ENCODE peak calls at places on chromosome 21, in six cellular contexts. X, A, C, W, U and S are unnamed samples. For H3K9me3, the result is how much of the 10 kb centered on the place peaks cover.

GRCh38 chr21:45857761-45858160 is 123.8 kb upstream of the COL6A1 start:
- DNase-seq in X (no peak), A (no peak), C (no peak), W (no peak), U (peak), S (no peak)

GRCh38 chr21:34345892-34346291 is 17.9 kb upstream of the KCNE2 start:
- DNase-seq in X (no peak), A (peak), C (no peak), W (no peak), U (no peak), S (no peak)

GRCh38 chr21:28212056-28212455 is 780.6 kb downstream of the LTN1 start:
- DNase-seq in X (no peak), A (no peak), C (no peak), W (peak), U (no peak), S (no peak)

GRCh38 chr21:31693222-31693621 is 33.7 kb downstream of the SOD1 start:
- DNase-seq in X (no peak), A (no peak), C (no peak), W (no peak), U (no peak), S (no peak)

GRCh38 chr21:45040739-45041138 is 33.6 kb upstream of the ADARB1 start:
- DNase-seq in X (no peak), A (no peak), C (no peak), W (no peak), U (no peak), S (no peak)

GRCh38 chr21:46182548-46183336 is 1.5 kb downstream of the SPATC1L start:
- DNase-seq in X (no peak), A (no peak), C (peak), W (no peak), U (no peak), S (no peak)

GRCh38 chr21:43375827-43376795 is 50.8 kb downstream of the SIK1 start:
- DNase-seq in X (no peak), A (no peak), C (peak), W (no peak), U (peak), S (no peak)

GRCh38 chr21:46095814-46096595 is 1.9 kb upstream of the COL6A2 start:
- DNase-seq in X (no peak), A (no peak), C (no peak), W (no peak), U (peak), S (no peak)

GRCh38 chr21:46193829-46194373 is 9.6 kb upstream of the SPATC1L start:
- DNase-seq in X (no peak), A (no peak), C (peak), W (no peak), U (no peak), S (no peak)

GRCh38 chr21:46084041-46084561 is 13.8 kb upstream of the COL6A2 start:
- DNase-seq in X (no peak), A (no peak), C (no peak), W (no peak), U (peak), S (no peak)

GRCh38 chr21:25573409-25574206 is 33.7 kb downstream of the MRPL39 start:
- DNase-seq in X (peak), A (peak), C (no peak), W (peak), U (no peak), S (peak)

GRCh38 chr21:31576428-31576827 is 83.1 kb upstream of the SOD1 start:
- DNase-seq in X (no peak), A (no peak), C (no peak), W (peak), U (no peak), S (no peak)

GRCh38 chr21:43696214-43696613 is 22.7 kb upstream of the PDXK start:
- DNase-seq in X (no peak), A (no peak), C (no peak), W (no peak), U (no peak), S (no peak)

GRCh38 chr21:15687208-15687607 is 42.6 kb upstream of the USP25 start:
- DNase-seq in X (no peak), A (no peak), C (no peak), W (peak), U (no peak), S (no peak)

GRCh38 chr21:38916214-38916964 is 110.7 kb downstream of the ETS2 start:
- DNase-seq in X (no peak), A (no peak), C (no peak), W (no peak), U (no peak), S (no peak)

GRCh38 chr21:46155514-46156377 is at the start of gene FTCD:
- DNase-seq in X (no peak), A (no peak), C (peak), W (no peak), U (no peak), S (no peak)

GRCh38 chr21:44482581-44483287 is 27.4 kb downstream of the LRRC3 start:
- DNase-seq in X (no peak), A (no peak), C (no peak), W (no peak), U (no peak), S (no peak)

GRCh38 chr21:25555492-25555891 is 51.8 kb downstream of the MRPL39 start:
- DNase-seq in X (no peak), A (no peak), C (no peak), W (no peak), U (no peak), S (no peak)

GRCh38 chr21:40840441-40840840 is 6.5 kb downstream of the DSCAM start:
- DNase-seq in X (no peak), A (no peak), C (no peak), W (peak), U (no peak), S (no peak)

GRCh38 chr21:45366931-45367401 is 38.0 kb upstream of the COL18A1 start:
- DNase-seq in X (no peak), A (peak), C (peak), W (peak), U (peak), S (no peak)

GRCh38 chr21:44054710-44055109 is 42.6 kb downstream of the TRAPPC10 start:
- DNase-seq in X (no peak), A (no peak), C (no peak), W (peak), U (no peak), S (no peak)

GRCh38 chr21:33229776-33230517 is at the start of gene IFNAR2:
- DNase-seq in X (peak), A (no peak), C (peak), W (peak), U (peak), S (peak)

GRCh38 chr21:41763398-41763931 is 3.4 kb downstream of the RIPK4 start:
- DNase-seq in X (no peak), A (no peak), C (no peak), W (no peak), U (no peak), S (no peak)

GRCh38 chr21:40769231-40769630 is 77.7 kb downstream of the DSCAM start:
- DNase-seq in X (no peak), A (no peak), C (no peak), W (no peak), U (no peak), S (no peak)

GRCh38 chr21:37821791-37822450 is 94.3 kb downstream of the KCNJ6 start:
- DNase-seq in X (no peak), A (no peak), C (no peak), W (no peak), U (no peak), S (no peak)

GRCh38 chr21:29121759-29122158 is 8.7 kb upstream of the MAP3K7CL start:
- DNase-seq in X (peak), A (no peak), C (no peak), W (no peak), U (no peak), S (no peak)

GRCh38 chr21:33117268-33117888 is 47.4 kb downstream of the OLIG1 start:
- DNase-seq in X (no peak), A (no peak), C (no peak), W (no peak), U (no peak), S (no peak)

GRCh38 chr21:27779604-27780003 is 812.7 kb upstream of the ADAMTS5 start:
- DNase-seq in X (no peak), A (no peak), C (no peak), W (no peak), U (no peak), S (no peak)

GRCh38 chr21:26164311-26164710 is 6.3 kb downstream of the APP start:
- DNase-seq in X (no peak), A (no peak), C (no peak), W (no peak), U (no peak), S (no peak)

GRCh38 chr21:20646431-20646830 is 351.8 kb upstream of the NCAM2 start:
- DNase-seq in X (no peak), A (no peak), C (peak), W (no peak), U (peak), S (no peak)

GRCh38 chr21:20645344-20645743 is 352.9 kb upstream of the NCAM2 start:
- DNase-seq in X (no peak), A (no peak), C (no peak), W (no peak), U (no peak), S (no peak)

GRCh38 chr21:20644552-20644951 is 353.7 kb upstream of the NCAM2 start:
- DNase-seq in X (no peak), A (no peak), C (no peak), W (no peak), U (no peak), S (no peak)

GRCh38 chr21:20649231-20649630 is 349.0 kb upstream of the NCAM2 start:
- DNase-seq in X (no peak), A (no peak), C (no peak), W (no peak), U (no peak), S (no peak)

GRCh38 chr21:20647603-20648002 is 350.6 kb upstream of the NCAM2 start:
- DNase-seq in X (no peak), A (no peak), C (no peak), W (peak), U (no peak), S (no peak)
- H3K9me3 ChIP-seq in X (under half), A (under half), C (under half), W (under half), U (under half), S (under half)

DNA sequence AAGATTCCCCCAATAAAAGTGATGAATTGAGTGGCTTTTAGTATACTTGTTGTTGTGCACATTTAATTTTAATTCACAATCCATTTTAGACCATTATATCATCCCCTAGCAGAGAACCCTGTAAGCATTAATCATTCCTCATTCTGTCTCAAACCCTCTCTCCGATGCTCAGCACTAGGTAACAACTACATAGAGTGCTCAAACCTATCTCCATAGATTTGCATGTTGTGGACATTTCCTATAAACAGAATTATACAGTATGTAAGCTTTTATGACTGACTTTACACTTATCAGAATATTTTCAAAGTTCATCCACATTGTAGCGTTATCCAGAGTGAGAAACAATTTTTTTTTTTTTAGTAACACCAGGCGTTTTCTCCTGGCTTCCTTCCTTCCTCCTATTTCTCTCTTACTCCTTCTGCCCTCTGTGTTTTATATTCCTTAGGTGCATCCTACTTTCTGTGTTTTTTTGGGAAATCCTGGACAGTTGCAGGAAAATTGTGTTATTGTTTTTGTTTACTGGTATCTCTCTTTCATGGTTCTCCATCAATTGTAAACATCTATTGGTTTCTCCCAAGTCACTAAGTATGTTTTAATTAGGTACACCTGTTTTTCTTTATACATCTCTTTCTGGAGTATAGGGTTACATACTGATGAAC is 1528.0 kb upstream of the TPTE start:
- DNase-seq in X (no peak), A (no peak), C (no peak), W (no peak), U (no peak), S (no peak)
- H3K9me3 ChIP-seq in X (half or more), A (under half), C (under half), W (under half), U (under half), S (under half)

GRCh38 chr21:10430007-10430406 is 91.4 kb upstream of the TPTE start:
- DNase-seq in X (no peak), A (no peak), C (no peak), W (no peak), U (no peak), S (no peak)
- H3K9me3 ChIP-seq in X (half or more), A (under half), C (under half), W (under half), U (under half), S (under half)

DNA sequence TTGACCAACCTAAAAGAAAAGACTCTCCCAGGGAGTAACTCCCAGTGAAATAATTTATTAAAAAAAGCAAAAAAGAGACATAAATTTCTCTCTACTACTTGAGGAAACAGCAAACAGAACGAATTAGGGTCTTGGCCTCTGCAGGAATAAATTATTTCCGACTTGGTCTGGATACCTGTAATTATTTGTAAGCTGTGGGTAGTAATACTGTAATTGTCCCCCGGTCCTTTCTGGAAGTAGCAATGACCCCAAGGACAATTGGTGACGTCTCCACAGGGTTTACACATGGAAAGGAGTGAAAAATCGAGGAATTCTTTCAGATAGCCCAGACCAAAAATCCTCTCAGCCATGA is 3.7 kb upstream of the SIM2 start:
- DNase-seq in X (no peak), A (no peak), C (no peak), W (no peak), U (no peak), S (no peak)
- H3K9me3 ChIP-seq in X (under half), A (under half), C (under half), W (under half), U (under half), S (under half)

GRCh38 chr21:9735421-9735961 is 785.9 kb upstream of the TPTE start:
- DNase-seq in X (no peak), A (no peak), C (peak), W (no peak), U (peak), S (no peak)

GRCh38 chr21:9741343-9741742 is 780.0 kb upstream of the TPTE start:
- DNase-seq in X (no peak), A (no peak), C (no peak), W (no peak), U (no peak), S (no peak)

GRCh38 chr21:9739240-9739639 is 782.1 kb upstream of the TPTE start:
- DNase-seq in X (no peak), A (no peak), C (no peak), W (no peak), U (peak), S (no peak)

GRCh38 chr21:9737871-9738520 is 783.4 kb upstream of the TPTE start:
- DNase-seq in X (no peak), A (no peak), C (no peak), W (no peak), U (no peak), S (no peak)

DNA sequence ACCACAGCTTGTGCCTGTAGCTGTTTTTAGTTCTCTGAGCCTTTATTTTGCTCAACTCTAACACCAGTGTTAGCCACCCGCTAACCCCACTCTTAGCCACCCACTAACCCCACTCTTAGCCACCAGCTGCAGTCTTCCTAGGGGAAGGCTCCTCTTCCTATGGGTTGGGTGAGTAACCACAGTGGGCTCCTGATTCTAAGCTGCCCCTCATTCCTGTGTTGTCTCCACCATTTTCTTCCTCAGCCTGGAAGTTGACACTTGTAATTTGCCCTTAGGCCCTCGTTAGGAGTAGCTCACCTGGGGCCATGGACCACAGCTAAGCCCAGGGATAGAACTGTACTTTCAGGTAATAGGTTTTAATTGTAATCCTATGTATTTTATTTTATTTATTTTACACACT is 782.9 kb upstream of the TPTE start:
- DNase-seq in X (no peak), A (no peak), C (no peak), W (no peak), U (no peak), S (no peak)
- H3K9me3 ChIP-seq in X (under half), A (half or more), C (under half), W (under half), U (under half), S (under half)